ENCODE peak calls at places on chromosomes 5 and 9, in five cellular contexts. One of them, this sample, is unnamed.
A peak's percentile ranks its signal among the peaks of the same experiment; 100 is the strongest.

GRCh38 chr5:179123491-179124328 is 63.5 kb downstream of the ZNF354C start:
- DNase-seq in epithelial cell of esophagus: peak; percentile 5
- DNase-seq in endothelial cell: no peak
- DNase-seq in spleen: no peak
- DNase-seq in AG09319: no peak
- DNase-seq in this sample: peak; percentile 47

GRCh38 chr9:85569988-85570387 is 171.8 kb downstream of the AGTPBP1 start:
- DNase-seq in endothelial cell: no peak
- DNase-seq in epithelial cell of esophagus: peak; percentile 62
- DNase-seq in spleen: no peak
- DNase-seq in AG09319: no peak
- DNase-seq in this sample: no peak

GRCh38 chr5:122354293-122354692 is 42.3 kb downstream of the SNCAIP start:
- DNase-seq in AG09319: peak; percentile 10
- DNase-seq in epithelial cell of esophagus: no peak
- DNase-seq in spleen: no peak
- DNase-seq in endothelial cell: no peak
- DNase-seq in this sample: no peak

GRCh38 chr5:180138976-180139730 is 67.6 kb upstream of the RNF130 start:
- DNase-seq in endothelial cell: no peak
- DNase-seq in spleen: no peak
- DNase-seq in AG09319: no peak
- DNase-seq in epithelial cell of esophagus: no peak
- DNase-seq in this sample: peak; percentile 63

GRCh38 chr5:17219006-17219422 is 1.6 kb downstream of the BASP1 start:
- DNase-seq in spleen: peak; percentile 84
- DNase-seq in epithelial cell of esophagus: no peak
- DNase-seq in endothelial cell: peak; percentile 53
- DNase-seq in AG09319: no peak
- DNase-seq in this sample: no peak

GRCh38 chr9:81083821-81084512 is 605.4 kb downstream of the TLE1 start:
- DNase-seq in AG09319: peak; percentile 11
- DNase-seq in endothelial cell: no peak
- DNase-seq in epithelial cell of esophagus: peak; percentile 34
- DNase-seq in spleen: no peak
- DNase-seq in this sample: no peak

GRCh38 chr5:73448072-73448432 is 525 bp downstream of the FOXD1 start:
- DNase-seq in endothelial cell: peak; percentile 22
- DNase-seq in epithelial cell of esophagus: no peak
- DNase-seq in spleen: peak; percentile 78
- DNase-seq in AG09319: no peak
- DNase-seq in this sample: no peak

GRCh38 chr5:92780057-92780456 is 801.0 kb downstream of the NR2F1-AS1 start:
- DNase-seq in AG09319: no peak
- DNase-seq in endothelial cell: no peak
- DNase-seq in spleen: no peak
- DNase-seq in epithelial cell of esophagus: no peak
- DNase-seq in this sample: no peak

GRCh38 chr5:177107159-177107558 is 20.4 kb downstream of the FGFR4 start:
- DNase-seq in spleen: no peak
- DNase-seq in AG09319: no peak
- DNase-seq in endothelial cell: no peak
- DNase-seq in epithelial cell of esophagus: no peak
- DNase-seq in this sample: no peak

GRCh38 chr5:138927979-138928378 is 52.8 kb upstream of the LRRTM2 start:
- DNase-seq in endothelial cell: no peak
- DNase-seq in spleen: peak; percentile 80
- DNase-seq in epithelial cell of esophagus: no peak
- DNase-seq in AG09319: no peak
- DNase-seq in this sample: no peak

GRCh38 chr9:105405514-105406131 is 42.2 kb upstream of the FSD1L start:
- DNase-seq in AG09319: no peak
- DNase-seq in spleen: no peak
- DNase-seq in epithelial cell of esophagus: no peak
- DNase-seq in endothelial cell: no peak
- DNase-seq in this sample: no peak

GRCh38 chr5:147234825-147235635 is at the start of gene STK32A:
- DNase-seq in AG09319: no peak
- DNase-seq in endothelial cell: peak; percentile 48
- DNase-seq in epithelial cell of esophagus: peak; percentile 80
- DNase-seq in spleen: no peak
- DNase-seq in this sample: peak; percentile 83

GRCh38 chr9:117414220-117414905 is 494 bp downstream of the ASTN2 start:
- DNase-seq in epithelial cell of esophagus: peak; percentile 24
- DNase-seq in endothelial cell: peak; percentile 46
- DNase-seq in AG09319: no peak
- DNase-seq in spleen: no peak
- DNase-seq in this sample: no peak

GRCh38 chr5:65068410-65068809 is 299.7 kb downstream of the CWC27 start:
- DNase-seq in spleen: no peak
- DNase-seq in endothelial cell: no peak
- DNase-seq in epithelial cell of esophagus: no peak
- DNase-seq in AG09319: no peak
- DNase-seq in this sample: no peak

GRCh38 chr9:85647571-85647970 is 94.2 kb downstream of the AGTPBP1 start:
- DNase-seq in spleen: no peak
- DNase-seq in epithelial cell of esophagus: no peak
- DNase-seq in AG09319: no peak
- DNase-seq in endothelial cell: no peak
- DNase-seq in this sample: no peak

GRCh38 chr5:115349001-115349817 is 52.8 kb upstream of the CCDC112 start:
- DNase-seq in AG09319: peak; percentile 49
- DNase-seq in spleen: no peak
- DNase-seq in endothelial cell: no peak
- DNase-seq in epithelial cell of esophagus: peak; percentile 84
- DNase-seq in this sample: no peak

GRCh38 chr5:157252741-157253465 is 13.0 kb upstream of the CYFIP2 start:
- DNase-seq in AG09319: no peak
- DNase-seq in spleen: peak; percentile 80
- DNase-seq in endothelial cell: no peak
- DNase-seq in epithelial cell of esophagus: no peak
- DNase-seq in this sample: no peak

GRCh38 chr9:124098141-124098905 is 86.8 kb downstream of the LHX2 start:
- DNase-seq in epithelial cell of esophagus: peak; percentile 14
- DNase-seq in endothelial cell: no peak
- DNase-seq in AG09319: no peak
- DNase-seq in spleen: no peak
- DNase-seq in this sample: no peak

GRCh38 chr5:110288766-110289165 is 437.7 kb downstream of the TMEM232 start:
- DNase-seq in spleen: no peak
- DNase-seq in endothelial cell: no peak
- DNase-seq in epithelial cell of esophagus: no peak
- DNase-seq in AG09319: peak; percentile 88
- DNase-seq in this sample: no peak

GRCh38 chr9:96612105-96612965 is 7.3 kb downstream of the CDC14B start:
- DNase-seq in AG09319: peak; percentile 62
- DNase-seq in endothelial cell: no peak
- DNase-seq in spleen: no peak
- DNase-seq in epithelial cell of esophagus: peak; percentile 83
- DNase-seq in this sample: peak; percentile 82

GRCh38 chr5:172835246-172836030 is 1.4 kb downstream of the ERGIC1 start:
- DNase-seq in AG09319: no peak
- DNase-seq in spleen: peak; percentile 54
- DNase-seq in epithelial cell of esophagus: no peak
- DNase-seq in endothelial cell: no peak
- DNase-seq in this sample: no peak

GRCh38 chr5:132815454-132815853 is 2.4 kb downstream of the SOWAHA start:
- DNase-seq in spleen: no peak
- DNase-seq in epithelial cell of esophagus: no peak
- DNase-seq in endothelial cell: no peak
- DNase-seq in AG09319: no peak
- DNase-seq in this sample: no peak

GRCh38 chr5:94830520-94830919 is 212.1 kb downstream of the SLF1 start:
- DNase-seq in epithelial cell of esophagus: peak; percentile 41
- DNase-seq in endothelial cell: no peak
- DNase-seq in spleen: no peak
- DNase-seq in AG09319: no peak
- DNase-seq in this sample: no peak

GRCh38 chr9:33162721-33163311 is 4.3 kb downstream of the B4GALT1 start:
- DNase-seq in epithelial cell of esophagus: peak; percentile 87
- DNase-seq in spleen: no peak
- DNase-seq in endothelial cell: no peak
- DNase-seq in AG09319: peak; percentile 84
- DNase-seq in this sample: peak; percentile 87

GRCh38 chr9:136050706-136051567 is 44.2 kb downstream of the NACC2 start:
- DNase-seq in spleen: no peak
- DNase-seq in epithelial cell of esophagus: peak; percentile 66
- DNase-seq in AG09319: no peak
- DNase-seq in endothelial cell: no peak
- DNase-seq in this sample: no peak

GRCh38 chr5:20113031-20113685 is 125.2 kb upstream of the CDH18 start:
- DNase-seq in AG09319: no peak
- DNase-seq in epithelial cell of esophagus: no peak
- DNase-seq in endothelial cell: no peak
- DNase-seq in spleen: no peak
- DNase-seq in this sample: no peak

GRCh38 chr5:154095819-154096380 is 57.1 kb downstream of the MFAP3 start:
- DNase-seq in endothelial cell: no peak
- DNase-seq in spleen: no peak
- DNase-seq in AG09319: no peak
- DNase-seq in epithelial cell of esophagus: no peak
- DNase-seq in this sample: no peak

GRCh38 chr9:123928471-123929176 is 1.3 kb downstream of the DENND1A start:
- DNase-seq in spleen: no peak
- DNase-seq in AG09319: peak; percentile 20
- DNase-seq in epithelial cell of esophagus: no peak
- DNase-seq in endothelial cell: no peak
- DNase-seq in this sample: no peak

GRCh38 chr5:143921525-143922311 is 109.8 kb downstream of the HMHB1 start:
- DNase-seq in AG09319: peak; percentile 75
- DNase-seq in epithelial cell of esophagus: peak; percentile 89
- DNase-seq in endothelial cell: no peak
- DNase-seq in spleen: no peak
- DNase-seq in this sample: no peak

GRCh38 chr5:112552791-112553190 is 133.7 kb upstream of the EPB41L4A start:
- DNase-seq in spleen: no peak
- DNase-seq in AG09319: no peak
- DNase-seq in endothelial cell: no peak
- DNase-seq in epithelial cell of esophagus: peak; percentile 20
- DNase-seq in this sample: no peak

GRCh38 chr5:137563301-137563645 is 64.1 kb upstream of the SPOCK1 start:
- DNase-seq in spleen: no peak
- DNase-seq in epithelial cell of esophagus: no peak
- DNase-seq in AG09319: no peak
- DNase-seq in endothelial cell: no peak
- DNase-seq in this sample: no peak

GRCh38 chr5:112472614-112473013 is 53.5 kb upstream of the EPB41L4A start:
- DNase-seq in epithelial cell of esophagus: no peak
- DNase-seq in endothelial cell: no peak
- DNase-seq in spleen: no peak
- DNase-seq in AG09319: no peak
- DNase-seq in this sample: no peak

GRCh38 chr9:1722404-1722803 is 292.7 kb upstream of the SMARCA2 start:
- DNase-seq in endothelial cell: no peak
- DNase-seq in AG09319: no peak
- DNase-seq in epithelial cell of esophagus: peak; percentile 18
- DNase-seq in spleen: no peak
- DNase-seq in this sample: no peak

GRCh38 chr9:35236692-35237091 is 74.9 kb downstream of the UNC13B start:
- DNase-seq in spleen: no peak
- DNase-seq in epithelial cell of esophagus: no peak
- DNase-seq in endothelial cell: no peak
- DNase-seq in AG09319: no peak
- DNase-seq in this sample: no peak

GRCh38 chr5:96565843-96566242 is 96.3 kb upstream of the CAST start:
- DNase-seq in epithelial cell of esophagus: peak; percentile 62
- DNase-seq in AG09319: peak; percentile 10
- DNase-seq in spleen: no peak
- DNase-seq in endothelial cell: no peak
- DNase-seq in this sample: no peak

DNA sequence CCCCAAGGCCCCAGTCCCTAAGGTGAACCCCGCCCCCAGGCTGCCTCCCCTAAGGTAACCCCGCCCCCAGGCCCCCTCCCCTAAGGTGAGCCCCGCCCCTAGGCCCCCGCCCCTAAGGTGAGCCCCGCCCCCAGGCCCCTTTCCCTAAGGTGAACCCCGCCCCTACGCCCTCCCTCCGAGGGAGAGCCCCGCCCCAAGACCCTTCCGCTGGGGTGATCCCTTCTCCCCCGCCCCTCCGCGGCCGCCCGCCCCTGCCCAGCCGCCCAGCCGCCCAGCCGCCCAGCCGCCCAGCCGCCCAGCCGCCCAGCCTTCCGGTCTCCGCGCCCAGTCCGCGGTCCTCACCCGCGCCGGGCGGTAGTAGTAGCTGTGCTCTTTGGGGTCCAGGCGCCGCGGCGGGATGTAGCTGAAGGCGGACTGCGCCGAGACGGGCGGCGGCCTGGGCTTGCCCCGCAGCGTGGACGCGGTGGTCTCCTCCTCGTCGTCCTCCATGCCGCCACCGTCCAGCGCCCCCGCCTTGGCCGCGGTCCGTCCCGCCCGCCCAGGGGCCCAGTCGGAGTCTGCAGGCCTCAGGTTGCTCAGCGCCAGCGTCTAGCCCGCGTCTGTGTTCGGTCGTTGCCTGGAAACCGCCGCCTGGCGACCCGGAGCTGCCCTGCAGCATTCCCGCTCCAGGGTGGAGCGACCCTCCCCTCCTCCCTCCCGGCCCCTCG is at the start of gene CFAP90:
- DNase-seq in spleen: peak; percentile 79
- DNase-seq in AG09319: no peak
- DNase-seq in epithelial cell of esophagus: peak; percentile 34
- DNase-seq in endothelial cell: peak; percentile 85
- DNase-seq in this sample: peak; percentile 68
- TF ChIP-seq CTCF in spleen: no peak
- TF ChIP-seq CTCF in AG09319: peak; percentile 34
- TF ChIP-seq CTCF in epithelial cell of esophagus: peak; percentile 26
- TF ChIP-seq CTCF in endothelial cell: peak; percentile 45
- TF ChIP-seq CTCF in this sample: peak; percentile 16

DNA sequence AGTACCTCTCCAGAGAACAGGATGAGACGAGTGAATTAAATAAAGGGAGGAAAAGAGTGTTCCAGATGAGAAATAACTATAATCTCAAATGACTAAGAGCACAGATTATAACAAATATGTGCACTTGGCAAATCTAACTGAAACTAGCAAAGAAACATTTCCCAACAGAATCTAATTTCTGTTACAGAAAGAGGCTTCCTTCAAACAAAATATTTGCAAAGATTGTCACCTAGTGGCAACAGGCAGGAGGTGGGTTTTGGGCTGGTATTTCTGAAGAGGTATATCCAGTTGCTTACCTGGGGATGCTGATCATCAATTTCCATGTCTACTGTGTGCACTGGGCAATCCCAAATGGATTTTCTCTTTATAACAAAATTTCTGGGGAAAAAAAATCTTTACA is 5.6 kb upstream of the SPDL1 start:
- DNase-seq in AG09319: no peak
- DNase-seq in endothelial cell: no peak
- DNase-seq in epithelial cell of esophagus: peak; percentile 34
- DNase-seq in spleen: no peak
- DNase-seq in this sample: no peak
- TF ChIP-seq CTCF in AG09319: peak; percentile 68
- TF ChIP-seq CTCF in endothelial cell: no peak
- TF ChIP-seq CTCF in epithelial cell of esophagus: peak; percentile 54
- TF ChIP-seq CTCF in spleen: no peak
- TF ChIP-seq CTCF in this sample: no peak

GRCh38 chr5:989961-990530 is 18.6 kb upstream of the NKD2 start:
- DNase-seq in AG09319: no peak
- DNase-seq in endothelial cell: peak; percentile 73
- DNase-seq in epithelial cell of esophagus: no peak
- DNase-seq in spleen: no peak
- DNase-seq in this sample: peak; percentile 86
- TF ChIP-seq CTCF in AG09319: no peak
- TF ChIP-seq CTCF in endothelial cell: no peak
- TF ChIP-seq CTCF in epithelial cell of esophagus: no peak
- TF ChIP-seq CTCF in spleen: peak; percentile 29
- TF ChIP-seq CTCF in this sample: peak; percentile 50

GRCh38 chr9:108512426-108513173 is 343.2 kb downstream of the ACTL7B start:
- DNase-seq in spleen: no peak
- DNase-seq in AG09319: no peak
- DNase-seq in endothelial cell: no peak
- DNase-seq in epithelial cell of esophagus: peak; percentile 25
- DNase-seq in this sample: no peak
- TF ChIP-seq CTCF in spleen: no peak
- TF ChIP-seq CTCF in AG09319: no peak
- TF ChIP-seq CTCF in endothelial cell: no peak
- TF ChIP-seq CTCF in epithelial cell of esophagus: no peak
- TF ChIP-seq CTCF in this sample: no peak